ENCODE peak calls at places on chromosome 3, in ten cellular contexts. One of them, this sample, is unnamed.

GRCh38 chr3:63279000-63279366 is 875 bp downstream of the SYNPR start:
- DNase-seq in right atrium auricular region: no peak
- DNase-seq in pancreas: peak; percentile 25
- DNase-seq in psoas muscle: no peak
- DNase-seq in CD4-positive, alpha-beta memory T cell: no peak
- DNase-seq in HCT116: no peak
- DNase-seq in heart left ventricle: no peak
- DNase-seq in MM.1S: no peak
- DNase-seq in endodermal cell: peak; percentile 70
- DNase-seq in neural progenitor cell: peak; percentile 56
- DNase-seq in this sample: no peak

GRCh38 chr3:50324351-50325144 is 2.0 kb upstream of the HYAL2 start:
- DNase-seq in HCT116: peak; percentile 75
- DNase-seq in CD4-positive, alpha-beta memory T cell: peak; percentile 40
- DNase-seq in right atrium auricular region: peak; percentile 76
- DNase-seq in heart left ventricle: peak; percentile 87
- DNase-seq in psoas muscle: peak; percentile 85
- DNase-seq in MM.1S: peak; percentile 47
- DNase-seq in pancreas: peak; percentile 85
- DNase-seq in neural progenitor cell: peak; percentile 92
- DNase-seq in endodermal cell: peak; percentile 98
- DNase-seq in this sample: peak; percentile 64

GRCh38 chr3:170180107-170180951 is 1.2 kb downstream of the PHC3 start:
- DNase-seq in psoas muscle: no peak
- DNase-seq in endodermal cell: no peak
- DNase-seq in pancreas: no peak
- DNase-seq in HCT116: no peak
- DNase-seq in CD4-positive, alpha-beta memory T cell: peak; percentile 7
- DNase-seq in right atrium auricular region: no peak
- DNase-seq in MM.1S: peak; percentile 28
- DNase-seq in neural progenitor cell: no peak
- DNase-seq in heart left ventricle: no peak
- DNase-seq in this sample: peak; percentile 27

GRCh38 chr3:111874177-111874820 is 15.2 kb downstream of the PHLDB2 start:
- DNase-seq in heart left ventricle: no peak
- DNase-seq in neural progenitor cell: peak; percentile 55
- DNase-seq in HCT116: peak; percentile 93
- DNase-seq in psoas muscle: no peak
- DNase-seq in pancreas: no peak
- DNase-seq in right atrium auricular region: no peak
- DNase-seq in MM.1S: no peak
- DNase-seq in endodermal cell: no peak
- DNase-seq in CD4-positive, alpha-beta memory T cell: no peak
- DNase-seq in this sample: no peak

GRCh38 chr3:193554790-193555189 is at the start of gene ATP13A4:
- DNase-seq in psoas muscle: no peak
- DNase-seq in HCT116: no peak
- DNase-seq in right atrium auricular region: no peak
- DNase-seq in pancreas: no peak
- DNase-seq in neural progenitor cell: peak; percentile 29
- DNase-seq in endodermal cell: peak; percentile 83
- DNase-seq in MM.1S: no peak
- DNase-seq in CD4-positive, alpha-beta memory T cell: no peak
- DNase-seq in heart left ventricle: no peak
- DNase-seq in this sample: no peak

GRCh38 chr3:150341893-150342292 is 66.2 kb upstream of the TSC22D2 start:
- DNase-seq in HCT116: no peak
- DNase-seq in heart left ventricle: peak; percentile 41
- DNase-seq in CD4-positive, alpha-beta memory T cell: no peak
- DNase-seq in psoas muscle: peak; percentile 78
- DNase-seq in right atrium auricular region: no peak
- DNase-seq in endodermal cell: no peak
- DNase-seq in MM.1S: no peak
- DNase-seq in neural progenitor cell: no peak
- DNase-seq in pancreas: no peak
- DNase-seq in this sample: no peak

GRCh38 chr3:143040264-143040879 is 39.0 kb downstream of the U2SURP start:
- DNase-seq in psoas muscle: no peak
- DNase-seq in right atrium auricular region: no peak
- DNase-seq in HCT116: no peak
- DNase-seq in CD4-positive, alpha-beta memory T cell: no peak
- DNase-seq in MM.1S: no peak
- DNase-seq in endodermal cell: no peak
- DNase-seq in pancreas: no peak
- DNase-seq in heart left ventricle: no peak
- DNase-seq in neural progenitor cell: peak; percentile 19
- DNase-seq in this sample: no peak

GRCh38 chr3:158167737-158168469 is 58.0 kb downstream of the RSRC1 start:
- DNase-seq in heart left ventricle: no peak
- DNase-seq in right atrium auricular region: no peak
- DNase-seq in psoas muscle: no peak
- DNase-seq in endodermal cell: no peak
- DNase-seq in pancreas: no peak
- DNase-seq in neural progenitor cell: no peak
- DNase-seq in HCT116: peak; percentile 89
- DNase-seq in CD4-positive, alpha-beta memory T cell: no peak
- DNase-seq in MM.1S: no peak
- DNase-seq in this sample: peak; percentile 40

GRCh38 chr3:32544894-32545293 is 25.8 kb downstream of the DYNC1LI1 start:
- DNase-seq in heart left ventricle: no peak
- DNase-seq in endodermal cell: no peak
- DNase-seq in pancreas: no peak
- DNase-seq in neural progenitor cell: no peak
- DNase-seq in MM.1S: no peak
- DNase-seq in CD4-positive, alpha-beta memory T cell: no peak
- DNase-seq in HCT116: no peak
- DNase-seq in right atrium auricular region: no peak
- DNase-seq in psoas muscle: no peak
- DNase-seq in this sample: no peak

GRCh38 chr3:59313365-59313764 is 263.5 kb upstream of the CFAP20DC start:
- DNase-seq in endodermal cell: peak; percentile 90
- DNase-seq in pancreas: peak; percentile 79
- DNase-seq in HCT116: peak; percentile 28
- DNase-seq in heart left ventricle: peak; percentile 70
- DNase-seq in psoas muscle: no peak
- DNase-seq in right atrium auricular region: peak; percentile 62
- DNase-seq in MM.1S: peak; percentile 25
- DNase-seq in neural progenitor cell: peak; percentile 68
- DNase-seq in CD4-positive, alpha-beta memory T cell: peak; percentile 17
- DNase-seq in this sample: peak; percentile 73

GRCh38 chr3:100761211-100761921 is 52.1 kb downstream of the TFG start:
- DNase-seq in heart left ventricle: no peak
- DNase-seq in CD4-positive, alpha-beta memory T cell: no peak
- DNase-seq in neural progenitor cell: peak; percentile 29
- DNase-seq in pancreas: no peak
- DNase-seq in endodermal cell: peak; percentile 74
- DNase-seq in MM.1S: peak; percentile 69
- DNase-seq in right atrium auricular region: no peak
- DNase-seq in psoas muscle: no peak
- DNase-seq in HCT116: no peak
- DNase-seq in this sample: no peak

GRCh38 chr3:56771376-56771775 is 30.4 kb downstream of the ARHGEF3 start:
- DNase-seq in neural progenitor cell: no peak
- DNase-seq in right atrium auricular region: no peak
- DNase-seq in CD4-positive, alpha-beta memory T cell: no peak
- DNase-seq in HCT116: no peak
- DNase-seq in pancreas: no peak
- DNase-seq in heart left ventricle: no peak
- DNase-seq in endodermal cell: no peak
- DNase-seq in psoas muscle: no peak
- DNase-seq in MM.1S: no peak
- DNase-seq in this sample: no peak

GRCh38 chr3:48130321-48130881 is 57.8 kb downstream of the CDC25A start:
- DNase-seq in neural progenitor cell: no peak
- DNase-seq in CD4-positive, alpha-beta memory T cell: no peak
- DNase-seq in HCT116: no peak
- DNase-seq in psoas muscle: peak; percentile 84
- DNase-seq in MM.1S: no peak
- DNase-seq in endodermal cell: no peak
- DNase-seq in right atrium auricular region: peak; percentile 89
- DNase-seq in heart left ventricle: peak; percentile 91
- DNase-seq in pancreas: no peak
- DNase-seq in this sample: peak; percentile 65

GRCh38 chr3:182182531-182182968 is 470.8 kb downstream of the SOX2 start:
- DNase-seq in CD4-positive, alpha-beta memory T cell: no peak
- DNase-seq in HCT116: peak; percentile 22
- DNase-seq in psoas muscle: no peak
- DNase-seq in neural progenitor cell: no peak
- DNase-seq in MM.1S: no peak
- DNase-seq in pancreas: no peak
- DNase-seq in heart left ventricle: no peak
- DNase-seq in right atrium auricular region: no peak
- DNase-seq in endodermal cell: no peak
- DNase-seq in this sample: no peak
- H3K4me1 ChIP-seq in CD4-positive, alpha-beta memory T cell: no peaks in the 10 kb centered on the region
- H3K4me1 ChIP-seq in HCT116: peaks cover 14% of the 10 kb centered on the region
- H3K4me1 ChIP-seq in psoas muscle: no peaks in the 10 kb centered on the region
- H3K4me1 ChIP-seq in neural progenitor cell: peaks cover 51% of the 10 kb centered on the region
- H3K4me1 ChIP-seq in MM.1S: no peaks in the 10 kb centered on the region
- H3K4me1 ChIP-seq in pancreas: no peaks in the 10 kb centered on the region
- H3K4me1 ChIP-seq in heart left ventricle: no peaks in the 10 kb centered on the region
- H3K4me1 ChIP-seq in right atrium auricular region: no peaks in the 10 kb centered on the region
- H3K4me1 ChIP-seq in endodermal cell: peaks cover 15% of the 10 kb centered on the region
- H3K4me1 ChIP-seq in this sample: no peaks in the 10 kb centered on the region

DNA sequence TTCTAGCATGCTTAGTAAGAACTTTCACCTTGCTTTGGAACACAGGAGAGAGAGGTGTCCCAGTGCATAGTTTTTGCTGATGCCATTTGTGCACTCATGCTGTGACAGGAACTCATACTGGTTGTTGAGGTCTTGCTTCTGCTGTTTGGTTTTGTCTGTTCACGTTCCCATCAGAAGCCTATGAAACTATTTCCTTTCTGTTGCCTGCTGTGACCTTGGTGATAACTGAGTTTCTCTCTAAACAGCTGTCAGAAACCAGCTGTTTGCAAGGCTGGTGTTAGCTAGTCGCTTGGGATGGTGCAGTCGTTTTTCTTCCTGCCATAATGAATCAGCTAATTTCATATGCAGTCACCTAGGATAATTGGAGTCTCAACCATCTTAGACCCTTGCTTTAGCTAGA is 724.1 kb downstream of the GRM7 start:
- DNase-seq in right atrium auricular region: no peak
- DNase-seq in HCT116: no peak
- DNase-seq in MM.1S: peak; percentile 72
- DNase-seq in neural progenitor cell: no peak
- DNase-seq in psoas muscle: no peak
- DNase-seq in heart left ventricle: no peak
- DNase-seq in endodermal cell: no peak
- DNase-seq in pancreas: no peak
- DNase-seq in CD4-positive, alpha-beta memory T cell: no peak
- DNase-seq in this sample: no peak
- H3K9me3 ChIP-seq in right atrium auricular region: no peaks in the 10 kb centered on the region
- H3K9me3 ChIP-seq in HCT116: no peaks in the 10 kb centered on the region
- H3K9me3 ChIP-seq in MM.1S: no peaks in the 10 kb centered on the region
- H3K9me3 ChIP-seq in neural progenitor cell: no peaks in the 10 kb centered on the region
- H3K9me3 ChIP-seq in psoas muscle: no peaks in the 10 kb centered on the region
- H3K9me3 ChIP-seq in heart left ventricle: no peaks in the 10 kb centered on the region
- H3K9me3 ChIP-seq in endodermal cell: no peaks in the 10 kb centered on the region
- H3K9me3 ChIP-seq in pancreas: no peaks in the 10 kb centered on the region
- H3K9me3 ChIP-seq in CD4-positive, alpha-beta memory T cell: no peaks in the 10 kb centered on the region
- H3K9me3 ChIP-seq in this sample: no peaks in the 10 kb centered on the region

DNA sequence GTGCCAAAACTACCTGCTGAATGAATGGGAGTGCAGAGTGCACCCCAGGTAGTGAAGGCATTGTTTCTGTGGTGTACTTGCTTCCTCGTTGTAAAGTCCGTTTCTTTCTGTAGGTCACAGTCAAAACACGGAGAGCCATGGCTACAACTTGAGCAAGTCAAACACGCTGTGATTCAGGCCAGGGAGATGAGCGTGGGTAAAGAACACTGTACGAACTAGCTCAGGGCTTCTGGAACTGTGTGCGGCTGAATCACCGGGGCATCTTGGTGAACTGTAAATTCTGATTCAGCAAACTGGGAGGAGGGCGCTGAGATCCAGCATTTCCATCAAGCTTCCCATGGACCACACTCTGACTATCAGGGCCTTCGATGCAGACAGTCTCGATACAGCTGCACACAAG is 5.0 kb upstream of the TNK2 start:
- DNase-seq in neural progenitor cell: no peak
- DNase-seq in right atrium auricular region: no peak
- DNase-seq in heart left ventricle: no peak
- DNase-seq in CD4-positive, alpha-beta memory T cell: no peak
- DNase-seq in pancreas: no peak
- DNase-seq in HCT116: no peak
- DNase-seq in MM.1S: no peak
- DNase-seq in endodermal cell: peak; percentile 45
- DNase-seq in psoas muscle: peak; percentile 46
- DNase-seq in this sample: no peak
- H3K4me1 ChIP-seq in neural progenitor cell: peaks cover 8% of the 10 kb centered on the region
- H3K4me1 ChIP-seq in right atrium auricular region: peaks cover 26% of the 10 kb centered on the region
- H3K4me1 ChIP-seq in heart left ventricle: peaks cover 15% of the 10 kb centered on the region
- H3K4me1 ChIP-seq in CD4-positive, alpha-beta memory T cell: peaks cover 14% of the 10 kb centered on the region
- H3K4me1 ChIP-seq in pancreas: peaks cover 2% of the 10 kb centered on the region
- H3K4me1 ChIP-seq in HCT116: peaks cover 15% of the 10 kb centered on the region
- H3K4me1 ChIP-seq in MM.1S: peaks cover 5% of the 10 kb centered on the region
- H3K4me1 ChIP-seq in endodermal cell: peaks cover 11% of the 10 kb centered on the region
- H3K4me1 ChIP-seq in psoas muscle: peaks cover 2% of the 10 kb centered on the region
- H3K4me1 ChIP-seq in this sample: peaks cover 6% of the 10 kb centered on the region

GRCh38 chr3:15851735-15852134 is 54.0 kb upstream of the ANKRD28 start:
- DNase-seq in CD4-positive, alpha-beta memory T cell: no peak
- DNase-seq in right atrium auricular region: no peak
- DNase-seq in endodermal cell: no peak
- DNase-seq in HCT116: no peak
- DNase-seq in MM.1S: no peak
- DNase-seq in neural progenitor cell: no peak
- DNase-seq in psoas muscle: no peak
- DNase-seq in heart left ventricle: no peak
- DNase-seq in pancreas: no peak
- DNase-seq in this sample: no peak
- H3K9me3 ChIP-seq in CD4-positive, alpha-beta memory T cell: no peaks in the 10 kb centered on the region
- H3K9me3 ChIP-seq in right atrium auricular region: no peaks in the 10 kb centered on the region
- H3K9me3 ChIP-seq in endodermal cell: peaks cover 19% of the 10 kb centered on the region
- H3K9me3 ChIP-seq in HCT116: no peaks in the 10 kb centered on the region
- H3K9me3 ChIP-seq in MM.1S: no peaks in the 10 kb centered on the region
- H3K9me3 ChIP-seq in neural progenitor cell: peaks cover 7% of the 10 kb centered on the region
- H3K9me3 ChIP-seq in psoas muscle: peaks cover 6% of the 10 kb centered on the region
- H3K9me3 ChIP-seq in heart left ventricle: no peaks in the 10 kb centered on the region
- H3K9me3 ChIP-seq in pancreas: no peaks in the 10 kb centered on the region
- H3K9me3 ChIP-seq in this sample: no peaks in the 10 kb centered on the region

GRCh38 chr3:184755315-184755731 is 43.5 kb upstream of the MAGEF1 start:
- DNase-seq in pancreas: no peak
- DNase-seq in HCT116: no peak
- DNase-seq in endodermal cell: no peak
- DNase-seq in psoas muscle: no peak
- DNase-seq in CD4-positive, alpha-beta memory T cell: no peak
- DNase-seq in heart left ventricle: no peak
- DNase-seq in neural progenitor cell: no peak
- DNase-seq in MM.1S: no peak
- DNase-seq in right atrium auricular region: no peak
- DNase-seq in this sample: no peak
- H3K4me1 ChIP-seq in pancreas: peaks cover 37% of the 10 kb centered on the region
- H3K4me1 ChIP-seq in HCT116: no peaks in the 10 kb centered on the region
- H3K4me1 ChIP-seq in endodermal cell: peaks cover 17% of the 10 kb centered on the region
- H3K4me1 ChIP-seq in psoas muscle: peaks cover 32% of the 10 kb centered on the region
- H3K4me1 ChIP-seq in CD4-positive, alpha-beta memory T cell: no peaks in the 10 kb centered on the region
- H3K4me1 ChIP-seq in heart left ventricle: peaks cover 20% of the 10 kb centered on the region
- H3K4me1 ChIP-seq in neural progenitor cell: peaks cover 33% of the 10 kb centered on the region
- H3K4me1 ChIP-seq in MM.1S: no peaks in the 10 kb centered on the region
- H3K4me1 ChIP-seq in right atrium auricular region: peaks cover 17% of the 10 kb centered on the region
- H3K4me1 ChIP-seq in this sample: no peaks in the 10 kb centered on the region

GRCh38 chr3:177893321-177893720 is 642.9 kb upstream of the KCNMB2 start:
- DNase-seq in endodermal cell: no peak
- DNase-seq in MM.1S: no peak
- DNase-seq in right atrium auricular region: no peak
- DNase-seq in HCT116: peak; percentile 3
- DNase-seq in heart left ventricle: no peak
- DNase-seq in CD4-positive, alpha-beta memory T cell: no peak
- DNase-seq in psoas muscle: no peak
- DNase-seq in pancreas: no peak
- DNase-seq in neural progenitor cell: no peak
- DNase-seq in this sample: no peak
- H3K9me3 ChIP-seq in endodermal cell: no peaks in the 10 kb centered on the region
- H3K9me3 ChIP-seq in MM.1S: no peaks in the 10 kb centered on the region
- H3K9me3 ChIP-seq in right atrium auricular region: no peaks in the 10 kb centered on the region
- H3K9me3 ChIP-seq in HCT116: no peaks in the 10 kb centered on the region
- H3K9me3 ChIP-seq in heart left ventricle: no peaks in the 10 kb centered on the region
- H3K9me3 ChIP-seq in CD4-positive, alpha-beta memory T cell: peaks cover 1% of the 10 kb centered on the region
- H3K9me3 ChIP-seq in psoas muscle: peaks cover 10% of the 10 kb centered on the region
- H3K9me3 ChIP-seq in pancreas: no peaks in the 10 kb centered on the region
- H3K9me3 ChIP-seq in neural progenitor cell: no peaks in the 10 kb centered on the region
- H3K9me3 ChIP-seq in this sample: peaks cover 7% of the 10 kb centered on the region

This sample was measured in adrenal gland.